ENCODE peak calls at places on chromosome 20, in four cellular contexts. S, I, O and D are unnamed samples.

GRCh38 chr20:10466325-10466724 is 31.2 kb downstream of the SLX4IP start:
- DNase-seq in S (peak; percentile 7), I (no peak), O (no peak), D (peak; percentile 76)

GRCh38 chr20:55774628-55775027 is 230.7 kb downstream of the CBLN4 start:
- DNase-seq in S (no peak), I (no peak), O (no peak), D (no peak)

GRCh38 chr20:57568088-57568896 is 7.4 kb downstream of the PCK1 start:
- DNase-seq in S (no peak), I (no peak), O (no peak), D (no peak)

GRCh38 chr20:53943522-53944291 is 126.7 kb downstream of the BCAS1 start:
- DNase-seq in S (peak; percentile 54), I (no peak), O (no peak), D (peak; percentile 70)

GRCh38 chr20:25009218-25010145 is 16.9 kb upstream of the APMAP start:
- DNase-seq in S (no peak), I (peak; percentile 35), O (peak; percentile 5), D (peak; percentile 36)

GRCh38 chr20:13432126-13432525 is 206.6 kb downstream of the TASP1 start:
- DNase-seq in S (no peak), I (no peak), O (no peak), D (no peak)

GRCh38 chr20:50371878-50372769 is 138.1 kb upstream of the PTPN1 start:
- DNase-seq in S (no peak), I (no peak), O (no peak), D (peak; percentile 27)

GRCh38 chr20:56414842-56415765 is 3.0 kb downstream of the CASS4 start:
- DNase-seq in S (peak; percentile 90), I (no peak), O (no peak), D (peak; percentile 79)

GRCh38 chr20:38167851-38168760 is 3.0 kb upstream of the TGM2 start:
- DNase-seq in S (peak; percentile 92), I (no peak), O (peak; percentile 55), D (peak; percentile 98)

GRCh38 chr20:13857304-13857703 is 72.5 kb downstream of the NDUFAF5 start:
- DNase-seq in S (no peak), I (peak; percentile 32), O (no peak), D (no peak)

GRCh38 chr20:63259734-63260460 is 5.6 kb upstream of the NKAIN4 start:
- DNase-seq in S (no peak), I (no peak), O (no peak), D (no peak)

GRCh38 chr20:49729780-49730179 is 16.1 kb upstream of the B4GALT5 start:
- DNase-seq in S (peak; percentile 35), I (no peak), O (no peak), D (peak; percentile 82)

DNA sequence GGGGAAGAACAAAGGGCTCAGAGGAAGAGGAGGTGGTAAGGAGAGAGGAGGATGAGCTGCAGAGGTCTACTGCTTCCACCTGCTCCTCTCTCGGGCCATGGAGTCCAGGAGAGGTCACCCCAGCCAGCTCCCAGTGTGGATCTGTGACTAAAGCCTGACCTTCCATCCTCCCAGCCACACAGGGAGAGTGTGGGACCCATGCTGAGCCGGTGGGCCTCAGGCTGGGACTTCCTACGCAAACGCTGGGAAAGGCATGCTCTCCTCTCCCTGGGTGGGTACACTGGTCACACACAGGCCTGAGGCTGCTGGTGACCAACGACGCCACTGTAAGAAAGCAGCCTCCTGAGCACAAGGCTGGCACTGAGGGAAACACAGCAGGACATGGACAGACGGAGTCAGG is 111.3 kb downstream of the PREX1 start:
- DNase-seq in S (no peak), I (no peak), O (no peak), D (no peak)
- H3K4me3 ChIP-seq in S (no peak overlapping the region), I (no peak overlapping the region), O (no peak overlapping the region), D (no peak overlapping the region)

DNA sequence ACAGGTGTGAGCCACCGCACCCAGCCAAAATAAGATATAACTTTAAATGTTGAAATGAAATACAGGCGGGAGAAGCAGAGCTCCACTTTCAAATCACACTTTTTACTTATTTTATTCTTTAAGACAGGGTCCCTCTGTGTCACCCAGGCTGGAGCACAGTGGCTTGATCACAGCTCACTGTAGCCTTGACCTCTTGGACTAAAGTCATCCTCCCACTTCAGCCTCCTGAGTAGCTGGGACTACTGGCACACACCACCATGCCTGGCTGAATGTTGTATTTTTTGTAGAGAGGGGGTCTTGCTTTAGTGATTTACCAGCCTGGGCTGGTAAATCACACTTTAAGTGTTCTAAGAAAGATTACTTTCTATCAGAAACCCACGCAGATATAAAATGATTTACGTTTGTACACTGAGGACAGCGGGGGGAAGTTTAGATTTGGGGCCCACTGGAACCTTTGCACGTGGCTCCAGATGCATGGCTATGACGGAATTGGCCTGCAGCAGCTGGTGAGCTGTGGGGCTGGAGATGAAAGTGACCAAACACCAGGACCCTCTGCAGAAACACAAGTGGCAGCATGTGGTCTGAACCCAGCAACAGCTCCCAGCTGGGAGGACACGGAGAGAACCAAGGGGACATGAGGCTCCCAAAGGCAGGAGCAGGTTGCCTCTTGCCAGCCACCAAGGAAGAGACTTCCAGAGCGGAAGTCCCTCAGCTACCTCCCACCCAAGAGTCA is 26.4 kb upstream of the TLDC2 start:
- DNase-seq in S (no peak), I (no peak), O (no peak), D (no peak)
- H3K4me3 ChIP-seq in S (no peak overlapping the region), I (no peak overlapping the region), O (no peak overlapping the region), D (no peak overlapping the region)

GRCh38 chr20:2303693-2304092 is 7.9 kb downstream of the TGM3 start:
- DNase-seq in S (no peak), I (no peak), O (no peak), D (no peak)
- H3K4me3 ChIP-seq in S (no peak overlapping the region), I (no peak overlapping the region), O (no peak overlapping the region), D (no peak overlapping the region)

GRCh38 chr20:47703748-47704147 is 81.5 kb downstream of the SULF2 start:
- DNase-seq in S (peak; percentile 28), I (no peak), O (no peak), D (peak; percentile 19)

GRCh38 chr20:47705497-47705856 is 79.8 kb downstream of the SULF2 start:
- DNase-seq in S (peak; percentile 34), I (no peak), O (no peak), D (no peak)

GRCh38 chr20:47706345-47706744 is 78.9 kb downstream of the SULF2 start:
- DNase-seq in S (no peak), I (no peak), O (no peak), D (no peak)

GRCh38 chr20:47701612-47702011 is 83.7 kb downstream of the SULF2 start:
- DNase-seq in S (no peak), I (no peak), O (no peak), D (no peak)

DNA sequence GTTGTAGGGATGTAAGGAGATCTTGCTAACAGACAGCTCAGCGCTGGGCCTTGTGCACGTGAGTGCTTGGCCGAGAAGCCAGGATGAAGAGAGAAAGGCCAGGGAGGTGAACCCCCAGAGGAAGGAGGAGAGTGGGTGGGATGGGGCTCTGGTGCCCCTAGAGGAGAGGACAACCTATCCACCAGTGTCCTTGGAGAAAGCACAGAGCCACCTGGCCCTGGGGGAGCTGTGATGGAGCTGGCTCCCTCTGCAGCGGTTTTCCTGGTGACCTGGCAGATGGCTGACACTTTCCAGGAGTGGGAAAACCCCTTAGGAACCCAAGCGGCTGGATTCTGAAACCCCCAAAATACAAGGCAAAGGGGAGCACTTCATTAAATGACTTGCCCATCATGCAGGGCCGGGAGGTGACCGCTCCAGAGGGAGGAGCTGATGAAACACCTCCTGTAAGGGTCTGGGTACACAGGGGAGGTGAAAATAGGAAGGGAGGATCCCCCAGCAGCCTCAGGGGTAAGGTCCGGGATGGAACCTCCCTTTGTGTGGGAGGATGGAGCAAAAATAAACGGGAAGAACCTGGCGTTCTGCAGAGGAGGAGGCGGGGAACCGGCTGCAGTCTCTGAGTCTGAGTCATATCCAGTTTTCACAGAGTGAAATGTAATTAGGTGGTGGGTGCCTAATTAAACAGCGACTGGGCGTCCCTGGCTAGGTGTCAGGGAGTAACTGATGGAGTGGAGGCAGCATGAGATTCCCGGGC is 80.4 kb downstream of the SULF2 start:
- DNase-seq in S (peak; percentile 17), I (peak; percentile 64), O (no peak), D (no peak)
- H3K4me3 ChIP-seq in S (no peak overlapping the region), I (no peak overlapping the region), O (no peak overlapping the region), D (no peak overlapping the region)

GRCh38 chr20:20084296-20084752 is 32.0 kb downstream of the CFAP61 start:
- DNase-seq in S (no peak), I (peak; percentile 52), O (no peak), D (no peak)

GRCh38 chr20:20085812-20086211 is 33.5 kb downstream of the CFAP61 start:
- DNase-seq in S (peak; percentile 34), I (no peak), O (no peak), D (peak; percentile 5)

GRCh38 chr20:20085071-20085470 is 32.7 kb downstream of the CFAP61 start:
- DNase-seq in S (peak; percentile 16), I (no peak), O (no peak), D (no peak)

GRCh38 chr20:20079102-20079784 is 26.9 kb downstream of the CFAP61 start:
- DNase-seq in S (no peak), I (no peak), O (peak; percentile 16), D (no peak)

GRCh38 chr20:20083796-20084195 is 31.5 kb downstream of the CFAP61 start:
- DNase-seq in S (peak; percentile 34), I (no peak), O (no peak), D (peak; percentile 58)
- H3K4me3 ChIP-seq in S (no peak overlapping the region), I (no peak overlapping the region), O (peak overlapping the region; percentile 20), D (no peak overlapping the region)

GRCh38 chr20:44208165-44208564 is 2.4 kb downstream of the OSER1 start:
- DNase-seq in S (no peak), I (no peak), O (no peak), D (no peak)

GRCh38 chr20:44210422-44211176 is at the start of gene OSER1:
- DNase-seq in S (peak; percentile 95), I (peak; percentile 97), O (peak; percentile 99), D (peak; percentile 96)

GRCh38 chr20:44207066-44207723 is 3.4 kb downstream of the OSER1 start:
- DNase-seq in S (no peak), I (no peak), O (no peak), D (peak; percentile 24)

GRCh38 chr20:44209691-44210421 is 715 bp downstream of the OSER1 start:
- DNase-seq in S (peak; percentile 52), I (no peak), O (no peak), D (peak; percentile 35)

GRCh38 chr20:44208770-44209169 is 1.8 kb downstream of the OSER1 start:
- DNase-seq in S (peak; percentile 51), I (no peak), O (no peak), D (peak; percentile 42)
- H3K4me3 ChIP-seq in S (peak overlapping the region; percentile 85), I (peak overlapping the region; percentile 99), O (peak overlapping the region; percentile 84), D (peak overlapping the region; percentile 89)

GRCh38 chr20:46709055-46709458 is 392 bp upstream of the SLC2A10 start:
- DNase-seq in S (no peak), I (no peak), O (peak; percentile 51), D (no peak)
- H3K4me3 ChIP-seq in S (peak overlapping the region; percentile 15), I (peak overlapping the region; percentile 65), O (peak overlapping the region; percentile 68), D (peak overlapping the region; percentile 81)

DNA sequence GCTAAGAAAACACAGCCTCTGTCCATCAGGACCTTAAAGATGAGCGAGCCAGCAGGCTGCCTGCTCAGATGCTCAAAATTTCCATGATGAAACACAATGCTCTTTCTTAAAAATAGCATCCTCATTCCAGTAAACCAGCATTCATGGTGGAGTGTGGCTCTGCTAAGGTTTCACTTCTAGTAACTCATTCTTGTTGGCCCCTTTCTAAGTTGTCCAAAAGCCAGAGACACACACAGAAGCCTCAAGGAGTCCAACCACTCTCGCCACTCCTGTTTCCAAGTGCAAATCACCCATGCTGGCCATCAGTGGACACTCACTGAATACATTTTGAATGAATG is 35.8 kb downstream of the ATP9A start:
- DNase-seq in S (peak; percentile 46), I (peak; percentile 32), O (no peak), D (peak; percentile 79)
- H3K4me3 ChIP-seq in S (no peak overlapping the region), I (peak overlapping the region; percentile 31), O (no peak overlapping the region), D (no peak overlapping the region)